ENCODE peak calls at places on chromosomes 2 and 18, in eight cellular contexts. Q is sigmoid colon, M is endothelial cell of umbilical vein, V is transverse colon, Y is HepG2, A is stomach, B is breast epithelium, N is spleen. S is an unnamed sample.

GRCh38 chr2:62573137-62573731 is 67.2 kb upstream of the TMEM17 start:
- DNase-seq in V (no peak), M (no peak), B (no peak), Q (no peak), A (no peak), Y (no peak), N (no peak), S (no peak)

GRCh38 chr2:189500456-189501160 is 59.3 kb downstream of the WDR75 start:
- DNase-seq in V (no peak), Q (no peak), N (no peak), B (no peak), Y (no peak), M (peak; percentile 4), A (no peak), S (no peak)

GRCh38 chr2:233449921-233450853 is 95.9 kb downstream of the DGKD start:
- DNase-seq in Y (no peak), V (peak; percentile 7), Q (peak; percentile 56), M (no peak), N (peak; percentile 60), A (no peak), B (peak; percentile 43), S (no peak)

GRCh38 chr2:181070119-181070833 is 89.9 kb downstream of the UBE2E3 start:
- DNase-seq in V (no peak), A (no peak), Y (no peak), N (no peak), M (peak; percentile 73), B (no peak), Q (no peak), S (no peak)

GRCh38 chr2:226189061-226189460 is 610.6 kb downstream of the IRS1 start:
- DNase-seq in V (no peak), Y (no peak), N (no peak), B (no peak), M (no peak), Q (no peak), A (no peak), S (peak; percentile 14)

GRCh38 chr2:88499204-88499603 is 46.7 kb upstream of the FOXI3 start:
- DNase-seq in A (no peak), M (no peak), N (no peak), B (no peak), V (no peak), Q (no peak), Y (no peak), S (no peak)

GRCh38 chr18:26832302-26832701 is 33.2 kb downstream of the AQP4 start:
- DNase-seq in M (no peak), V (no peak), Y (no peak), Q (no peak), A (no peak), N (no peak), B (no peak), S (no peak)

GRCh38 chr2:62589691-62590356 is 83.8 kb upstream of the TMEM17 start:
- DNase-seq in Y (peak; percentile 65), Q (no peak), V (no peak), N (no peak), M (no peak), A (no peak), B (no peak), S (no peak)

GRCh38 chr2:225355788-225356187 is 43.7 kb upstream of the NYAP2 start:
- DNase-seq in V (no peak), Y (no peak), M (no peak), Q (no peak), N (no peak), B (no peak), A (no peak), S (no peak)

GRCh38 chr18:74435740-74436139 is 21.4 kb downstream of the DIPK1C start:
- DNase-seq in B (no peak), M (no peak), V (no peak), A (no peak), Y (no peak), Q (no peak), N (no peak), S (no peak)

GRCh38 chr2:143716527-143716926 is 587.3 kb downstream of the ARHGAP15 start:
- DNase-seq in B (no peak), M (no peak), V (no peak), A (no peak), Y (no peak), Q (no peak), N (no peak), S (no peak)

GRCh38 chr2:38583524-38583923 is 19.2 kb downstream of the HNRNPLL start:
- DNase-seq in V (no peak), N (no peak), B (no peak), M (no peak), Y (no peak), A (no peak), Q (no peak), S (no peak)

GRCh38 chr2:223712642-223713041 is 110.5 kb upstream of the SCG2 start:
- DNase-seq in V (no peak), N (no peak), Q (no peak), A (no peak), Y (no peak), B (no peak), M (no peak), S (no peak)

GRCh38 chr18:26322892-26323653 is 96.8 kb downstream of the TAF4B start:
- DNase-seq in Y (peak; percentile 18), Q (no peak), N (no peak), V (no peak), M (no peak), A (no peak), B (no peak), S (no peak)

GRCh38 chr18:31247574-31248199 is 70.3 kb upstream of the DSG1 start:
- DNase-seq in Y (no peak), M (no peak), N (no peak), B (no peak), Q (no peak), A (no peak), V (no peak), S (no peak)

GRCh38 chr18:905307-905947 is 756 bp downstream of the ADCYAP1 start:
- DNase-seq in M (no peak), A (no peak), B (no peak), Q (no peak), Y (no peak), V (no peak), N (no peak), S (no peak)

GRCh38 chr2:202782930-202783558 is 88.5 kb downstream of the ICA1L start:
- DNase-seq in Y (no peak), Q (no peak), N (no peak), M (no peak), V (no peak), B (no peak), A (no peak), S (no peak)

GRCh38 chr2:122307772-122308171 is 552.3 kb downstream of the TSN start:
- DNase-seq in V (no peak), Q (no peak), N (no peak), M (no peak), B (no peak), A (no peak), Y (no peak), S (no peak)

GRCh38 chr2:143282684-143283083 is 153.5 kb downstream of the ARHGAP15 start:
- DNase-seq in M (no peak), Q (no peak), B (no peak), Y (no peak), A (no peak), N (no peak), V (no peak), S (no peak)

DNA sequence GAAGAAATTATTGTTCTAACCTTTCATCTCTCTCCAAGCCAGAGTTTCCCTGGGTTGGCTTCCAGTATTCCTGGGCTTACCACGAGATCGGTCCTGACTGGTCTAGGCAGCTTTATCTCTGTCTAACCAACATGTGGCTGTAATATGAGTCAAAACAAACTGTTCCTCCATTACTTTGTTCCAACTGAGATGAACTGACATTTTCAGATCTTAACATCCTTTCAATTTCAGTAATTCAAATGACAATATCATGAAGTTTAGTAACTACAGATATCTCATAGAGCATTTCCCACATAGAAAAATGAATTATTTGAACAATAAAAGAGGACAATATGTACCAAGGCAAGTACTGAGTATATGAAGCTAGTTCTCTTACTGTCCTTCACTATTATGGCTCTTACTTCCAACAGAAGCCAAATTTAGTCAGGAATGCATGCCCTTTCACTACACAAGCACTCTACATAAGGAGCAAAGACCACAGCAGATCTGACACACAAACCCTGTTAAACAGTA is 15.5 kb downstream of the SLC25A12 start:
- DNase-seq in M (peak; percentile 22), Y (peak; percentile 56), Q (no peak), N (no peak), V (no peak), B (no peak), A (peak; percentile 29), S (peak; percentile 69)
- H3K4me3 ChIP-seq in M (no peak overlapping the region), Y (no peak overlapping the region), Q (no peak overlapping the region), N (no peak overlapping the region), V (no peak overlapping the region), B (no peak overlapping the region), A (no peak overlapping the region), S (no peak overlapping the region)

DNA sequence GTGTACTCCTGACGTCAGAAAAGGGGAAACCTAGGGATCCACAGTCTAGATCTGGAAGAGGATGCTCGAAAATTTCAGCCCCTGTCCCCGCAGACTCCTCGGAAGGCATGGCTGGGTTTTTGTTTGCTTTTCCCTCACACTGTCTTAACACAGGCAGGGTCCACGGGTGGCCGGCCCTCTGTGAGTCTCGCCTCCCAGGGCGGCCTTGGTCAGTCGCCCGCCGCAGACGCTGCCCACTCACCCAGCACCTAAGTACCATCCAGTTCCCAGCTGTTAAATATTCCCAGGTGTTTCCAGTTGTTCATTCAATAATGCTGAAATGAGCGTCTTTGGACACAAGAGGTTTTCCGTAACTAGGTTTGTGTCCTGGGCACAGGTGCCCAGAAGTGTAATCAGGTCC is 193.2 kb downstream of the TWIST2 start:
- DNase-seq in N (no peak), Y (no peak), V (no peak), A (no peak), M (no peak), B (no peak), Q (peak; percentile 48), S (no peak)
- TF ChIP-seq POLR2AphosphoS5 in N (no peak), Y (no peak), V (no peak), A (no peak), M (no peak), B (no peak), Q (no peak), S (no peak)

GRCh38 chr2:30708491-30709290 is 98.6 kb downstream of the CAPN13 start:
- DNase-seq in N (no peak), V (no peak), B (no peak), A (no peak), Q (no peak), M (no peak), Y (no peak), S (no peak)
- TF ChIP-seq CTCF in N (peak; percentile 13), V (peak; percentile 32), B (no peak), A (no peak), Q (peak; percentile 36), M (peak; percentile 35), Y (peak; percentile 28), S (no peak)

GRCh38 chr2:72210470-72210869 is 62.8 kb upstream of the CYP26B1 start:
- DNase-seq in V (peak; percentile 9), B (no peak), Y (no peak), Q (no peak), A (no peak), M (no peak), N (no peak), S (no peak)

GRCh38 chr2:72220170-72220569 is 72.5 kb upstream of the CYP26B1 start:
- DNase-seq in V (no peak), B (no peak), Q (no peak), A (no peak), N (no peak), M (no peak), Y (peak; percentile 16), S (no peak)

GRCh38 chr2:72211777-72212515 is 64.3 kb upstream of the CYP26B1 start:
- DNase-seq in B (no peak), A (no peak), Q (no peak), M (no peak), Y (no peak), N (no peak), V (no peak), S (no peak)

GRCh38 chr2:72211359-72211758 is 63.7 kb upstream of the CYP26B1 start:
- DNase-seq in M (no peak), Q (no peak), Y (no peak), A (no peak), N (no peak), B (no peak), V (peak; percentile 16), S (no peak)

GRCh38 chr2:72214429-72215143 is 66.9 kb upstream of the CYP26B1 start:
- DNase-seq in Y (peak; percentile 64), M (peak; percentile 70), Q (no peak), V (no peak), B (no peak), A (no peak), N (no peak), S (no peak)
- H3K4me3 ChIP-seq in Y (no peak overlapping the region), M (no peak overlapping the region), Q (no peak overlapping the region), V (no peak overlapping the region), B (no peak overlapping the region), A (no peak overlapping the region), N (no peak overlapping the region), S (no peak overlapping the region)